ENCODE peak calls at places on chromosomes 3 and 15, in eight cellular contexts. E, H, X, G, F, J, C and Z are unnamed samples.

GRCh38 chr3:33186524-33187367 is 31.9 kb downstream of the SUSD5 start:
- DNase-seq in E (no peak), H (peak; percentile 6), X (no peak), G (no peak), F (no peak), J (no peak), C (no peak), Z (no peak)

GRCh38 chr3:76065975-76066374 is 280.6 kb upstream of the ZNF717 start:
- DNase-seq in E (no peak), H (peak; percentile 2), X (no peak), G (no peak), F (no peak), J (no peak), C (no peak), Z (no peak)

GRCh38 chr3:127800508-127800907 is 21.8 kb downstream of the MGLL start:
- DNase-seq in E (no peak), H (peak; percentile 37), X (no peak), G (no peak), F (no peak), J (no peak), C (no peak), Z (no peak)

GRCh38 chr15:70160803-70161565 is 63.3 kb upstream of the TLE3 start:
- DNase-seq in E (no peak), H (no peak), X (no peak), G (no peak), F (no peak), J (no peak), C (peak; percentile 85), Z (no peak)

GRCh38 chr15:60758961-60759729 is 280.2 kb upstream of the ICE2 start:
- DNase-seq in E (no peak), H (peak; percentile 93), X (no peak), G (no peak), F (no peak), J (no peak), C (no peak), Z (no peak)

GRCh38 chr3:9346141-9346540 is 16.7 kb upstream of the THUMPD3 start:
- DNase-seq in E (no peak), H (no peak), X (no peak), G (no peak), F (no peak), J (no peak), C (no peak), Z (no peak)

GRCh38 chr3:53077476-53078220 is 31.8 kb upstream of the SFMBT1 start:
- DNase-seq in E (no peak), H (no peak), X (no peak), G (no peak), F (no peak), J (no peak), C (peak; percentile 44), Z (no peak)

GRCh38 chr3:123343296-123344174 is 105.4 kb downstream of the ADCY5 start:
- DNase-seq in E (peak; percentile 31), H (no peak), X (no peak), G (no peak), F (no peak), J (no peak), C (peak; percentile 66), Z (no peak)

GRCh38 chr15:39598958-39599845 is 18.3 kb downstream of the THBS1 start:
- DNase-seq in E (no peak), H (peak; percentile 33), X (no peak), G (no peak), F (no peak), J (no peak), C (no peak), Z (no peak)

GRCh38 chr15:80584561-80584964 is 110.5 kb upstream of the ABHD17C start:
- DNase-seq in E (peak; percentile 58), H (no peak), X (no peak), G (no peak), F (no peak), J (no peak), C (no peak), Z (no peak)

GRCh38 chr3:47016934-47017435 is 37.5 kb downstream of the NBEAL2 start:
- DNase-seq in E (no peak), H (peak; percentile 80), X (no peak), G (no peak), F (peak; percentile 86), J (no peak), C (no peak), Z (no peak)

GRCh38 chr3:42224658-42225421 is 41.1 kb downstream of the CCK start:
- DNase-seq in E (no peak), H (no peak), X (no peak), G (no peak), F (no peak), J (no peak), C (no peak), Z (no peak)

GRCh38 chr3:62521464-62522105 is 148.2 kb upstream of the FEZF2 start:
- DNase-seq in E (no peak), H (no peak), X (peak; percentile 14), G (no peak), F (no peak), J (no peak), C (no peak), Z (no peak)

GRCh38 chr3:83039422-83039821 is 1278.0 kb upstream of the GBE1 start:
- DNase-seq in E (no peak), H (no peak), X (no peak), G (no peak), F (no peak), J (no peak), C (no peak), Z (no peak)

GRCh38 chr15:49877117-49877860 is 241.7 kb downstream of the ATP8B4 start:
- DNase-seq in E (no peak), H (peak; percentile 89), X (no peak), G (no peak), F (no peak), J (no peak), C (no peak), Z (no peak)

GRCh38 chr15:89641053-89641452 is 14.2 kb downstream of the KIF7 start:
- DNase-seq in E (no peak), H (no peak), X (no peak), G (no peak), F (no peak), J (no peak), C (no peak), Z (no peak)

GRCh38 chr15:62874933-62875625 is 167.5 kb upstream of the TPM1 start:
- DNase-seq in E (no peak), H (no peak), X (no peak), G (no peak), F (no peak), J (no peak), C (peak; percentile 88), Z (no peak)

GRCh38 chr15:74789741-74790079 is 7.8 kb downstream of the CSK start:
- DNase-seq in E (peak; percentile 68), H (no peak), X (no peak), G (no peak), F (no peak), J (no peak), C (peak; percentile 61), Z (no peak)

GRCh38 chr3:97579365-97579764 is 185.2 kb upstream of the ARL6 start:
- DNase-seq in E (no peak), H (no peak), X (no peak), G (no peak), F (no peak), J (no peak), C (no peak), Z (no peak)

GRCh38 chr3:63762180-63762579 is 56.9 kb upstream of the C3orf49 start:
- DNase-seq in E (no peak), H (peak; percentile 2), X (no peak), G (no peak), F (no peak), J (no peak), C (no peak), Z (no peak)

GRCh38 chr3:15629860-15630597 is 28.5 kb downstream of the BTD start:
- DNase-seq in E (no peak), H (peak; percentile 90), X (peak; percentile 67), G (no peak), F (peak; percentile 82), J (peak; percentile 70), C (peak; percentile 85), Z (no peak)
- H3K27me3 ChIP-seq in E (no peaks in the 10 kb centered on the region), H (no peaks in the 10 kb centered on the region), X (no peaks in the 10 kb centered on the region), G (no peaks in the 10 kb centered on the region), F (no peaks in the 10 kb centered on the region), J (no peaks in the 10 kb centered on the region), C (no peaks in the 10 kb centered on the region), Z (no peaks in the 10 kb centered on the region)

DNA sequence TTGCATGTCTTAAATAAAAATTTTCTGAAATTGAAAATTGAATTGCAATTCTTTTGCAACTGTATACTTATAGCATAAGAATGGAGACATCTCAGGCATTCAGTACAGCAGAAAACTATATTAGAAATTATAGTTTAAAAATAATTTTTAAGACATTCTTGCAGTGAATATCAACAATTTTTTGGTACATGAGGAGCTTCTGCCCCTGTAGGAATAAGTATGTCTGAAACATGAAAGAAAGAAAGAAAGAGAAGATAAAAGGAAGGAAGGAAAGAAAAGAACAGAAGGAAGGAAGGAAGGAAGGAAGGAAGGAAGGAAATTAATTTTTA is 165.0 kb downstream of the GMNC start:
- DNase-seq in E (no peak), H (no peak), X (no peak), G (no peak), F (no peak), J (no peak), C (no peak), Z (no peak)
- TF ChIP-seq CTCF in E (peak; percentile 63), H (no peak), X (no peak), G (no peak), F (no peak), J (no peak), C (no peak), Z (no peak)

DNA sequence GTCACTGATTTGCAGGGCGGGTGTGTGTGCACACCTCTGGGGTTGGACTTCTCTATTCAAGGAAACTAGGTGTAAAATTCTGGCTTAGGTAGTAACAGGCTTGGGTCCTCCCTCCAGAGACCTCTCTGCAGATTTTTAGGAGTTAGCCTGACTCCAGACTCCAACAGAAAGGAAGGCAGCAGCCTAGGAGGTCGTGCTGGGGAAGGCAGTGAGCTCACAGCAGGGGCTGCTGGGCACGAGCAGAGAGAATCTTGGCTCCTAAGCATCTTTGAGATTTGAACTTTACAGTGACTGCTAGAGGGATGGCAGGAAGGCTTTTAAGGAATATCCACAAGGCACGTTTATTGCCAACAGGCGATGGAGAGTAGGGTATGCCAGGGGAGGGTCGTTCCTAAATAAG is 612.6 kb downstream of the FOXP1 start:
- DNase-seq in E (no peak), H (no peak), X (no peak), G (no peak), F (no peak), J (no peak), C (no peak), Z (no peak)
- H3K36me3 ChIP-seq in E (peaks cover 75% of the 10 kb centered on the region), H (peaks cover 51% of the 10 kb centered on the region), X (peaks cover 58% of the 10 kb centered on the region), G (peaks cover under 1% of the 10 kb centered on the region), F (peaks cover 92% of the 10 kb centered on the region), J (no peaks in the 10 kb centered on the region), C (peaks cover 25% of the 10 kb centered on the region), Z (no peaks in the 10 kb centered on the region)

DNA sequence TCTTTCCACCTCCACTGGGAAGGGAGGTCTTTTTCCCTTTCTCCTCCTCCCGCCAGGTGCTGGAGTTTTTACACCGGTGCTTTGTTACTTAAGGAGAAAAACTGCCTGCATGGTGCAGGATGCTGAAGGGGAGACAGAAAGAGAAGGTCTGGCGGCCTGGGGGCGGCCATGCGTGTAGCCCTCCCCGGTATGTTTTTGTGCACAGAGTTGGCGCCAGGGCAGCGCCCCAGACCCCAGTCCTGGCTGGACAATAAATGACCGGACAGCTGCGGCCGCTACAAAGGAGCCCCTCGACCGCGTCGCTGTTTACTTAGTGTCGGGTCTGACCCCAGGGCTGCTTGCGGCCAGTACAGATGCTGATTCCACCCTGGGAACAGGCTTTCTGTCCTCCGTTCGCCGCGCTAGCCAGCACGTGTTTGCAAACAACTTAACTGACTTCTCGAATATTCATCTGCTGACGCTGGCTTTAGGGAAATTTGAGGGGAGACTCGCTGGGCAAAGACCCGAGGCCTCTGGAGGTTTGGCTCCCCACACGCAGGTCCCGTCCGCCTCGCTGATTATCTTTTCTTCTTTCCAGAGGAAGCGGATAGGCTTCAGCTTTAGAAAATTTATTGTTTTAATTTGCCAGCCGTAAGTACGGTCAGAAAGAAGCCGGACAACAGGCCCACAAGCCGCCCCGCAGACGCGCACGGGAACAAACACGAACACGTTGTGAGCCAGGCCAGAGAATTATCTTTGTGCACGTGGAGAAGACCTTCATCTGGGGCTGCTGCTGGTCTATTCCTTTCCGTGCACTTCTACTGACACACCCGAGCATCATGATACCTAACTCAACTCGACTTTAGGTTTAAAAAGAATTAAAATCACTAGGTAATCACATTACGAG is 46.9 kb downstream of the ZIC4 start:
- DNase-seq in E (no peak), H (no peak), X (no peak), G (no peak), F (no peak), J (no peak), C (no peak), Z (no peak)
- H3K27me3 ChIP-seq in E (peaks cover 99% of the 10 kb centered on the region), H (peaks cover 100% of the 10 kb centered on the region), X (peaks cover 63% of the 10 kb centered on the region), G (peaks cover 53% of the 10 kb centered on the region), F (no peaks in the 10 kb centered on the region), J (no peaks in the 10 kb centered on the region), C (peaks cover 75% of the 10 kb centered on the region), Z (peaks cover 22% of the 10 kb centered on the region)